ENCODE peak calls at places on chromosomes 7 and 10, in four cellular contexts. Z is psoas muscle, K is upper lobe of right lung, G is breast epithelium. I is an unnamed sample.

GRCh38 chr7:133854739-133855138 is 272.4 kb upstream of the LRGUK start:
- DNase-seq in G (no peak), K (no peak), Z (no peak), I (no peak)

GRCh38 chr10:100004805-100005510 is 4.8 kb downstream of the DNMBP start:
- DNase-seq in Z (no peak), K (no peak), G (no peak), I (no peak)

GRCh38 chr10:132136689-132137088 is 50.1 kb upstream of the DPYSL4 start:
- DNase-seq in Z (no peak), G (no peak), K (no peak), I (no peak)

GRCh38 chr7:106819546-106819945 is 45.5 kb upstream of the PIK3CG start:
- DNase-seq in G (no peak), Z (no peak), K (no peak), I (no peak)

GRCh38 chr10:47456794-47457527 is 27.0 kb downstream of the ANXA8 start:
- DNase-seq in K (peak; percentile 51), Z (no peak), G (peak; percentile 19), I (no peak)

GRCh38 chr10:80454526-80455460 is 683 bp downstream of the TSPAN14 start:
- DNase-seq in K (peak; percentile 85), Z (peak; percentile 74), G (no peak), I (peak; percentile 56)

GRCh38 chr7:141664450-141664849 is 37.5 kb downstream of the DENND11 start:
- DNase-seq in G (no peak), K (no peak), Z (no peak), I (no peak)

GRCh38 chr7:86926732-86927131 is 132.7 kb downstream of the ELAPOR2 start:
- DNase-seq in K (no peak), G (no peak), Z (no peak), I (no peak)

GRCh38 chr7:77258593-77258992 is 59.0 kb upstream of the FGL2 start:
- DNase-seq in Z (no peak), K (no peak), G (no peak), I (no peak)

GRCh38 chr7:8436965-8437364 is 3.6 kb downstream of the NXPH1 start:
- DNase-seq in G (no peak), Z (no peak), K (peak; percentile 76), I (no peak)

GRCh38 chr10:18668026-18668425 is 8.8 kb downstream of the ARL5B start:
- DNase-seq in G (no peak), Z (no peak), K (no peak), I (no peak)

GRCh38 chr10:101565370-101565900 is 22.6 kb downstream of the POLL start:
- DNase-seq in K (no peak), Z (peak; percentile 12), G (no peak), I (no peak)

GRCh38 chr10:84370268-84370667 is 41.9 kb downstream of the CCSER2 start:
- DNase-seq in K (no peak), Z (no peak), G (no peak), I (no peak)

GRCh38 chr10:109027534-109028185 is 895.7 kb downstream of the XPNPEP1 start:
- DNase-seq in K (no peak), Z (no peak), G (no peak), I (no peak)

GRCh38 chr10:118621304-118621942 is 26.0 kb upstream of the PRLHR start:
- DNase-seq in G (no peak), K (no peak), Z (no peak), I (no peak)

GRCh38 chr10:128087884-128088695 is 38.1 kb downstream of the MKI67 start:
- DNase-seq in G (no peak), Z (no peak), K (no peak), I (no peak)

GRCh38 chr7:6436385-6436685 is 11.4 kb downstream of the DAGLB start:
- DNase-seq in G (no peak), Z (no peak), K (no peak), I (no peak)

GRCh38 chr7:28922618-28923331 is 35.4 kb downstream of the TRIL start:
- DNase-seq in Z (peak; percentile 71), K (peak; percentile 69), G (peak; percentile 44), I (peak; percentile 60)

GRCh38 chr7:146635200-146636032 is 518.8 kb downstream of the CNTNAP2 start:
- DNase-seq in G (no peak), Z (no peak), K (no peak), I (no peak)

GRCh38 chr7:124856299-124856888 is 73.2 kb downstream of the POT1 start:
- DNase-seq in K (no peak), Z (no peak), G (no peak), I (no peak)

GRCh38 chr10:11255156-11255555 is 237.5 kb downstream of the CELF2 start:
- DNase-seq in K (no peak), G (no peak), Z (no peak), I (no peak)

GRCh38 chr10:76049581-76050290 is 618.3 kb downstream of the LRMDA start:
- DNase-seq in Z (no peak), G (no peak), K (no peak), I (no peak)

GRCh38 chr7:75953431-75953830 is 38.5 kb downstream of the POR start:
- DNase-seq in Z (no peak), K (no peak), G (no peak), I (no peak)

GRCh38 chr10:17232276-17232987 is 4.4 kb downstream of the VIM start:
- DNase-seq in K (no peak), Z (no peak), G (no peak), I (no peak)

GRCh38 chr10:17233534-17233933 is 5.5 kb downstream of the VIM start:
- DNase-seq in K (no peak), Z (peak; percentile 59), G (no peak), I (no peak)

GRCh38 chr10:17236468-17236886 is 8.4 kb downstream of the VIM start:
- DNase-seq in Z (no peak), G (no peak), K (no peak), I (no peak)

GRCh38 chr10:17235136-17235535 is 7.1 kb downstream of the VIM start:
- DNase-seq in G (no peak), Z (no peak), K (no peak), I (no peak)

DNA sequence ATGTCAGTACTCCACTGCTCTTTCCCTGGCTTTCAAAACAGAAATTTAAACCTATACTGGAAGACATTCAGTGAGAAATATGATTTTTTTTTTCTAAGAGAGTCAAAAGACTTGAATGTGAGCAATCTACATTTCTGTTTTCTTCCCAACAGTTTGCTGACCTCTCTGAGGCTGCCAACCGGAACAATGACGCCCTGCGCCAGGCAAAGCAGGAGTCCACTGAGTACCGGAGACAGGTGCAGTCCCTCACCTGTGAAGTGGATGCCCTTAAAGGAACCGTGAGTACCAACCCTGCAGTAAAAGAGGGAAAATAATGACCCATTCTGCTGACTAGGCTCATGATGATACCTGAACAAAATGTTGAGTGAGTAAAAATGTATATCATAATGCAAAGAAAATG is 6.5 kb downstream of the VIM start:
- DNase-seq in Z (no peak), G (no peak), K (no peak), I (no peak)
- H3K4me3 ChIP-seq in Z (peak overlapping the region; percentile 80), G (peak overlapping the region; percentile 97), K (no peak overlapping the region), I (peak overlapping the region; percentile 95)

DNA sequence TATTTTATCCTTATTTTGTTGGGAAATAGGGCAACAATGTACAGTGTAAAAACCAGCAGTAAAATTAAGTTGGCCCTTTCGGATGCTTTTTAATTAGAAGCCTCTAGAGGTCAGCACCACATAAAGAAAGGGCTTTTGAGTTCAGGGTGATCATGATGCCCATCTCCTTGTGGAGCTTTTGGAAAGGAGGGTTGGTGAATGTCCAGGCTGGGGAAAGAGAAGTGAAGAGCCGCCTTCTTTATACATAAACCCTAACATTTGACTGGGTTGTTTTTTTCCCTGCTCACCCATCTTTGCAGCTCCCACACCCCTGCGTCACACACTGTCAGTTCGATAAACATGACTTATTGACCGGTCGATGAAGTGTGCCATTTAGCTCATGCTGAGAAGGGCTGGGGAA is 29.8 kb downstream of the MTURN start:
- DNase-seq in G (no peak), Z (no peak), K (no peak), I (no peak)
- TF ChIP-seq CTCF in G (no peak), Z (peak; percentile 64), K (peak; percentile 62), I (peak; percentile 33)

GRCh38 chr7:95545666-95546065 is 50.6 kb downstream of the PDK4 start:
- DNase-seq in K (no peak), Z (no peak), G (no peak), I (no peak)

GRCh38 chr7:95547356-95547755 is 49.0 kb downstream of the PDK4 start:
- DNase-seq in G (no peak), K (no peak), Z (no peak), I (no peak)

GRCh38 chr7:95549818-95550529 is 46.3 kb downstream of the PDK4 start:
- DNase-seq in Z (peak; percentile 93), K (peak; percentile 79), G (peak; percentile 97), I (peak; percentile 84)

GRCh38 chr7:95546647-95547046 is 49.7 kb downstream of the PDK4 start:
- DNase-seq in G (no peak), K (no peak), Z (no peak), I (no peak)

DNA sequence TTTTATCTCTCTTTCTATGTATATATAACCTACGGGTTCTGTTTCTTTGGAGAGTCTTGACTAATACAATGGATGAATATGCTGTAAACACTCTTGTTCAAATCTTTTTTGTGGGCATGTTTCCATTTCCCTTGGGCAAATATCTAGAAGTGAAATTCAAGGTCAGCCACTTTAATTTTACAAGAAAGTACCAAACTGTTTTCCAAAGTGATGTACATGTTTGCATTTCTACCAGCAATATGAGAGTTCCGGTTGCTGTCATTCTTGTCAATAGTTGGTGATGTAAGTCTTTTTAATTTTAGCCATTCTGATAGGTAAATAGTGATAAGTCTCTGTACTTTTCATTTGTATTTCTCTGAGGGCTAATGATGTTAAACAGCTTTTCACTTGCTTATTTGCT is 48.4 kb downstream of the PDK4 start:
- DNase-seq in G (no peak), K (no peak), Z (no peak), I (no peak)
- H3K4me1 ChIP-seq in G (peaks cover 16% of the 10 kb centered on the region), K (peaks cover 58% of the 10 kb centered on the region), Z (peaks cover 64% of the 10 kb centered on the region), I (peaks cover 56% of the 10 kb centered on the region)

GRCh38 chr10:70672165-70672992 is at the start of gene ADAMTS14:
- DNase-seq in K (peak; percentile 68), G (no peak), Z (peak; percentile 61), I (no peak)

GRCh38 chr10:70673929-70674559 is 1.7 kb downstream of the ADAMTS14 start:
- DNase-seq in G (no peak), Z (no peak), K (no peak), I (no peak)

GRCh38 chr10:70671619-70672164 is 614 bp upstream of the ADAMTS14 start:
- DNase-seq in K (no peak), G (no peak), Z (no peak), I (no peak)

GRCh38 chr10:70674560-70675495 is 2.5 kb downstream of the ADAMTS14 start:
- DNase-seq in Z (no peak), G (no peak), K (no peak), I (no peak)

DNA sequence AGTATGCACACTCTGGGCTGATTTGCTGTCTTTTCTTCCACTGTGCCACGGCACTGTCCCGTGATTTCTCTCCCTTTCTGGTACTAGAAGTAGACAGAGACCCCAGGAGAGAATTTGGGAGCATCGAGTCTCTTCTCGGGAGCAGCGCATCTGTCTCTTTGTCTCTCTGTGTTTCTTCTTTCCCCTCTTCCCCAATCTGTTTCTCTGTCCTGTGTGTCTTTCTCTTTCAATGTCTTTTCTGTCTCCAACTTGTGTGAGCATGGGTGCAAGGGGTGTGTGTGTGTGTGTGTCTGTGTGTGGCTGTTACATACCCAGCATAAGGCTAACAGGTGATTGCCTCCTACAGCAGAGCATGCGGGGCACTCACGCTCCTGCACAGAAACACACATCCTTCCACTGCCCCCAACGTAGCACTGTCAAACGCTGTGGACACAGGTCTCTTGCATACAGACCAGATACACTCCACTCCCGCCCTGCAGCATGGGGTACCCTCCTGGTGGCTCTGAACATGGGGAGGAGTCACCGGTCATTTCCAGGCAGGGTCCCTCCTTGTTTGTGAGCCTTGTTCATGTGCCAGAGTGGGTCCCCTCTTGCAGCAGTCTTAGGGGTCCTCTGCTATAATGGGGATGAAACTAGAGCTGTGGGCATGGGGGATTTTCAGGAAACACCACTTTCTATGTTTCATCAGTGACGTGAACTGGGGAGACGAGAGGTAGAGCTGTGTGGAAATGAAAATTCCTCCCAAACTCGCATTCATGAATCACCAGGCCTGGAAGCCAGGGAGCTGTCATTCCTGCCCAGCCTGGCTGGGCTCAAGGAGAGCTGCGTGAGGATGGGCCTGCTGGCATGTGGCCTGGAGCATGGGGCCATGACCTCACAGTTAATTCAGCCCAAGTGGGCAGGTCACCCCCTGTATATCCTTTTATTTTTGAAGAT is 955 bp downstream of the ADAMTS14 start:
- DNase-seq in K (no peak), Z (no peak), G (no peak), I (peak; percentile 50)
- H3K4me3 ChIP-seq in K (peak overlapping the region; percentile 38), Z (peak overlapping the region; percentile 47), G (peak overlapping the region; percentile 27), I (peak overlapping the region; percentile 6)

I was measured in heart right ventricle.